ENCODE peak calls at places on chromosomes 16 and 17, in six cellular contexts. T is breast epithelium, O is suprapubic skin, X is fibroblast of mammary gland, D is left ventricle myocardium inferior, R is heart right ventricle. U is an unnamed sample.

GRCh38 chr17:81621494-81622230 is 15.2 kb downstream of the NPLOC4 start:
- DNase-seq in D (no peak), O (no peak), R (no peak), T (no peak), X (no peak), U (no peak)

GRCh38 chr16:10981697-10982216 is 37.4 kb downstream of the CLEC16A start:
- DNase-seq in X (no peak), R (no peak), O (no peak), T (no peak), D (no peak), U (no peak)

GRCh38 chr16:50273888-50274770 is 7.8 kb downstream of the ADCY7 start:
- DNase-seq in O (peak), R (no peak), X (no peak), T (no peak), D (no peak), U (peak)

GRCh38 chr17:64155751-64156544 is 26.0 kb upstream of the ERN1 start:
- DNase-seq in T (peak), O (peak), X (peak), D (peak), R (peak), U (no peak)

GRCh38 chr16:86921289-86921688 is 342.9 kb downstream of the FOXL1 start:
- DNase-seq in R (no peak), X (no peak), O (no peak), T (no peak), D (no peak), U (no peak)

GRCh38 chr17:30234954-30235353 is 543 bp downstream of the SLC6A4 start:
- DNase-seq in R (no peak), X (no peak), D (no peak), T (no peak), O (no peak), U (no peak)

GRCh38 chr17:29257756-29258155 is 11.1 kb downstream of the CRYBA1 start:
- DNase-seq in X (peak), T (no peak), R (no peak), O (no peak), D (no peak), U (no peak)

GRCh38 chr17:18093616-18094408 is 6.1 kb downstream of the DRG2 start:
- DNase-seq in D (peak), T (no peak), R (peak), X (peak), O (no peak), U (no peak)

GRCh38 chr16:84511821-84512220 is 7.4 kb upstream of the MEAK7 start:
- DNase-seq in D (no peak), R (no peak), O (peak), T (no peak), X (no peak), U (no peak)

GRCh38 chr16:1614226-1615102 is 2.3 kb downstream of the CRAMP1 start:
- DNase-seq in D (no peak), X (no peak), O (no peak), T (no peak), R (peak), U (no peak)

GRCh38 chr16:77564791-77565390 is 130.1 kb upstream of the ADAMTS18 start:
- DNase-seq in T (no peak), X (peak), R (no peak), D (no peak), O (no peak), U (no peak)

GRCh38 chr17:29115906-29116651 is 64.1 kb downstream of the MYO18A start:
- DNase-seq in T (no peak), X (peak), R (no peak), D (no peak), O (no peak), U (no peak)

GRCh38 chr17:53462393-53462811 is 360.3 kb upstream of the KIF2B start:
- DNase-seq in T (no peak), R (no peak), O (no peak), X (no peak), D (no peak), U (no peak)

GRCh38 chr16:57503366-57503765 is 17.1 kb upstream of the DOK4 start:
- DNase-seq in X (no peak), T (no peak), D (no peak), R (no peak), O (no peak), U (no peak)

GRCh38 chr17:16425202-16425601 is 9.8 kb downstream of the TRPV2 start:
- DNase-seq in D (no peak), R (no peak), X (no peak), O (no peak), T (no peak), U (no peak)

GRCh38 chr17:30954046-30954805 is 16.6 kb upstream of the RNF135 start:
- DNase-seq in R (no peak), X (no peak), O (no peak), T (peak), D (no peak), U (no peak)

GRCh38 chr16:81521141-81521626 is 76.6 kb downstream of the CMIP start:
- DNase-seq in T (no peak), R (no peak), X (no peak), O (no peak), D (no peak), U (no peak)

GRCh38 chr16:89827383-89828198 is 684 bp upstream of the SPIRE2 start:
- DNase-seq in O (no peak), D (peak), R (peak), X (peak), T (peak), U (no peak)

GRCh38 chr17:79843917-79844815 is 4.9 kb upstream of the CBX4 start:
- DNase-seq in X (peak), O (peak), D (peak), R (peak), T (no peak), U (no peak)

GRCh38 chr16:85679870-85680269 is 8.9 kb downstream of the GINS2 start:
- DNase-seq in D (no peak), T (no peak), R (no peak), X (no peak), O (no peak), U (no peak)

GRCh38 chr17:29043539-29044165 is 711 bp downstream of the PIPOX start:
- DNase-seq in R (no peak), T (no peak), O (no peak), X (no peak), D (no peak), U (no peak)

GRCh38 chr17:41301204-41301790 is 1.4 kb downstream of the KRTAP29-1 start:
- DNase-seq in X (no peak), R (no peak), T (no peak), O (no peak), D (no peak), U (no peak)

GRCh38 chr16:1167276-1168107 is 14.6 kb downstream of the CACNA1H start:
- DNase-seq in T (no peak), D (no peak), X (no peak), O (no peak), R (no peak), U (no peak)

GRCh38 chr17:57570740-57571344 is 174.3 kb downstream of the CCDC182 start:
- DNase-seq in D (no peak), T (no peak), O (no peak), R (no peak), X (no peak), U (no peak)

GRCh38 chr17:27600471-27600870 is 30.5 kb upstream of the LGALS9 start:
- DNase-seq in T (no peak), R (no peak), O (no peak), X (no peak), D (no peak), U (no peak)

GRCh38 chr17:54745862-54746261 is 154.8 kb upstream of the TOM1L1 start:
- DNase-seq in D (no peak), O (no peak), X (no peak), R (no peak), T (no peak), U (no peak)

GRCh38 chr17:59848778-59849177 is 44.0 kb downstream of the TUBD1 start:
- DNase-seq in X (peak), O (peak), T (no peak), R (peak), D (peak), U (peak)

GRCh38 chr16:74926832-74927231 is 58.1 kb downstream of the WDR59 start:
- DNase-seq in D (no peak), R (no peak), X (no peak), T (no peak), O (no peak), U (no peak)

GRCh38 chr16:54110582-54110981 is 176.0 kb downstream of the IRX3 start:
- DNase-seq in O (no peak), D (no peak), X (no peak), R (no peak), T (no peak), U (no peak)

GRCh38 chr17:1012823-1013728 is 16.1 kb downstream of the TIMM22 start:
- DNase-seq in D (no peak), R (no peak), O (peak), X (no peak), T (no peak), U (peak)

GRCh38 chr16:88761830-88762229 is 23.2 kb downstream of the PIEZO1 start:
- DNase-seq in O (no peak), X (no peak), T (no peak), D (no peak), R (no peak), U (no peak)

GRCh38 chr17:81158688-81159590 is 6.4 kb upstream of the PVALEF start:
- DNase-seq in T (no peak), D (no peak), R (no peak), X (no peak), O (no peak), U (no peak)

GRCh38 chr16:11619327-11619851 is 32.7 kb upstream of the LITAF start:
- DNase-seq in R (no peak), X (no peak), O (no peak), D (no peak), T (no peak), U (no peak)

GRCh38 chr17:55089955-55090573 is 121.5 kb downstream of the STXBP4 start:
- DNase-seq in R (no peak), X (peak), D (no peak), T (no peak), O (no peak), U (no peak)

GRCh38 chr17:75338335-75338734 is 49.1 kb upstream of the SLC25A19 start:
- DNase-seq in R (no peak), O (no peak), X (peak), D (no peak), T (no peak), U (no peak)

GRCh38 chr16:78751601-78752000 is 652.1 kb downstream of the WWOX start:
- DNase-seq in R (no peak), T (no peak), D (no peak), X (no peak), O (no peak), U (no peak)

GRCh38 chr16:29820730-29821662 is 734 bp downstream of the MVP start:
- DNase-seq in R (no peak), D (no peak), O (no peak), X (no peak), T (no peak), U (no peak)

GRCh38 chr17:74544991-74545441 is 899 bp downstream of the CD300C start:
- DNase-seq in O (no peak), X (no peak), T (no peak), R (no peak), D (no peak), U (no peak)

GRCh38 chr17:78294356-78294755 is 62.9 kb downstream of the TMEM235 start:
- DNase-seq in X (no peak), T (no peak), O (no peak), R (no peak), D (no peak), U (no peak)

GRCh38 chr17:67520916-67521772 is 144.1 kb downstream of the PITPNC1 start:
- DNase-seq in X (peak), D (no peak), T (no peak), O (no peak), R (no peak), U (no peak)
- H3K4me3 ChIP-seq in X (no peak), D (no peak), T (no peak), O (no peak), R (no peak), U (no peak)

DNA sequence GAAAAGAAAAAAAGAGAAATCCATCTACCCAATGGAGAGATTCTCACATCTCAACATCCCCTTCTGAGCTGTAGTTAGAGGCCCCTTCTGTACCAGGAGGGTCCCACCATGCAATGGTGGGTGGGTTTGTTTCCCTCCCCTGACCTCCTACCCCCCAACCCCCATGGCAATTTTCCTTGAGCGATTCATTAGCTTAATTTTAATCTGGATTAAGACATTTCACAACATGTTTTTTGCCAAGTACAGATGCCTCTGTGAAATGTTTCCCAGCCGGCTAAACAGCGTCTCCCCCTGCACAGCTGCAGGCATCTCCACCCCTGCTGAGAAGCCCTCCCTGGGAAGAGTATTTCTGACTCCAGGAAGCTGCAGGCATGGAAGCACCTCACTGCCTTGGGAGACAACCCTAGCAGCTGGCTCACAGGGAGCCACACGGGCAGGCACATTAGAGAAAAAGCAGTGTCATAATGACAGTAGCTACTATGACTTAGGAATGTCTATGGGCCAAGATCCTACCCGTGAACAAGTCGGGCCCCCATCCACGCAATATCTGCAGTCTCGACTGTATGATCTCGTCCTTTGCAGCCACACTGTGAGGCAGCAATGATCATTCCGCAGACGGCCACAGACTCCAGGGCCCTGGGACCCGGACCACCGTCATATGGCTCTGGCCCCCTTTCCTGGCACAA is 117.3 kb downstream of the ADCY9 start:
- DNase-seq in R (no peak), T (no peak), D (no peak), O (no peak), X (peak), U (no peak)
- H3K4me3 ChIP-seq in R (no peak), T (no peak), D (peak), O (no peak), X (no peak), U (no peak)

DNA sequence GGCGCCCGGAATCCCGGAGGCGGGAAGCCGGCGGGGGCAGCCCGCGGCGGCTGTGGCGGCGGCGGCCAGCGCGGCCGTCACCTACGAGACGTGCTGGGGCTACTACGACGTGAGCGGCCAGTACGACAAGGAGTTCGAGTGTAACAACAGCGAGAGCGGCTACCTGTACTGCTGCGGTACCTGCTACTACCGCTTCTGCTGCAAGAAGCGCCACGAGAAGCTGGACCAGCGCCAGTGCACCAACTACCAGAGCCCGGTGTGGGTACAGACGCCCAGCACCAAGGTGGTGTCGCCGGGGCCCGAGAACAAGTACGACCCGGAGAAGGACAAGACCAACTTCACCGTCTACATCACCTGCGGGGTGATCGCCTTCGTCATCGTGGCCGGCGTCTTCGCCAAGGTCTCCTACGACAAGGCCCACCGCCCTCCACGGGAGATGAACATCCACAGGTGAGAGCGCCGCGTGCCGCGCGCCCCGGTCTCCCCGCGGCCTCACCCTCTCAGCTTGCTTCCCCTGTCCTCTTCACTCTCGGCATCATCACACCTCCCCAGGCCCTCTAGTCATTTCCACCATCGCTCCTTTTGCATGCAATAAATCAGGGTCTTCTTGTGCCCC is 706 bp downstream of the SHISA6 start:
- DNase-seq in D (no peak), T (peak), X (no peak), R (no peak), O (peak), U (no peak)
- H3K4me3 ChIP-seq in D (peak), T (peak), X (no peak), R (no peak), O (peak), U (no peak)

DNA sequence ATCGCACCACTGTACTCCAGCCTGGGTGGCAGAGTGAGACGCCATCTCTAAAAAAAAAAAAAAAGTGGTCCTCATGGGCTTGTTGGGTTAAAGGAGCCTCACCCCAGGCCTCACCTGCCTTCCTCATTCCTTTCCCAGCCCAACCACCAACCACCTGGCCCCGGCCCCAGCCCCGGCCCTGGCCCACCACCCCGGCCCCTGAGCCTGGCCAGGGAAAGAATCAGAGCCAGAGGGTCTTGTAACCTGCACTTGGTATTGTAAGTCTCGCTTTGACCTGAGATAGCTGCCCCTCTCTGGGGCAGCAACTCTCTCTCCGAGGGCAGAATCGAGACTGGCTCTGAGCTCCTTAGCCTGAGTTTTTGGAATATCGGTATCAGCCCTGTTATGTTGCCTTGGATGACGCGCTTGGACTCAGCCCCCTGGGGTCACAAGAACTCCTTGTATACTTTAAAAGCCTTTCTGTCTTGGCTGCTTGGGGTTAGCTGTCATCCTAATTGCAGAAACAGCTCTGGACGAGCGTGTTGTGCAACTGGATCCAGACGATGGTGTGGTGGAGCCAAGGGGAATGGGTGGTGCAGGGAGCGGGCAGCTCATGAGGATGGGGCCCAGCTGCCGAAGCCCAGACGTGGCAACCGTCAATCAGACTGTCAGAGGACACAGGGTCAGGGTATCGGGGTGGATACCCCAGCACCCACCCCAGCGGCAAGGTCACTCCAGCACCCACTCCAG is 14.6 kb downstream of the SMTNL2 start:
- DNase-seq in T (no peak), X (peak), R (peak), O (peak), D (peak), U (no peak)
- H3K4me3 ChIP-seq in T (no peak), X (no peak), R (no peak), O (no peak), D (peak), U (no peak)

GRCh38 chr16:31215287-31216115 is 1.4 kb downstream of the PYDC1 start:
- DNase-seq in O (no peak), X (peak), T (no peak), R (peak), D (peak), U (no peak)
- H3K4me3 ChIP-seq in O (peak), X (peak), T (peak), R (peak), D (peak), U (peak)

U was measured in RWPE2.